ENCODE peak calls at places on chromosomes 2 and 18, in six cellular contexts. One of them, this sample, is unnamed.

GRCh38 chr2:54503192-54503591 is 47.1 kb downstream of the SPTBN1 start:
- DNase-seq in GM12865: peak
- DNase-seq in esophagus squamous epithelium: no peak
- DNase-seq in psoas muscle: no peak
- DNase-seq in NCI-H2081: peak
- DNase-seq in NCI-H1417: peak
- DNase-seq in this sample: no peak

GRCh38 chr2:128686498-128686861 is 367.8 kb upstream of the HS6ST1 start:
- DNase-seq in NCI-H2081: no peak
- DNase-seq in psoas muscle: no peak
- DNase-seq in esophagus squamous epithelium: no peak
- DNase-seq in NCI-H1417: no peak
- DNase-seq in GM12865: peak
- DNase-seq in this sample: no peak

GRCh38 chr2:233814063-233814435 is 35.9 kb downstream of the MROH2A start:
- DNase-seq in psoas muscle: no peak
- DNase-seq in esophagus squamous epithelium: no peak
- DNase-seq in NCI-H2081: no peak
- DNase-seq in NCI-H1417: peak
- DNase-seq in GM12865: no peak
- DNase-seq in this sample: no peak

GRCh38 chr18:61893304-61893970 is 630 bp upstream of the RNF152 start:
- DNase-seq in psoas muscle: peak
- DNase-seq in NCI-H1417: peak
- DNase-seq in esophagus squamous epithelium: no peak
- DNase-seq in NCI-H2081: no peak
- DNase-seq in GM12865: peak
- DNase-seq in this sample: no peak

GRCh38 chr2:43391159-43391876 is 164.9 kb upstream of the ZFP36L2 start:
- DNase-seq in GM12865: peak
- DNase-seq in NCI-H1417: no peak
- DNase-seq in NCI-H2081: no peak
- DNase-seq in psoas muscle: no peak
- DNase-seq in esophagus squamous epithelium: no peak
- DNase-seq in this sample: no peak

GRCh38 chr18:31247574-31248199 is 70.3 kb upstream of the DSG1 start:
- DNase-seq in NCI-H1417: peak
- DNase-seq in GM12865: no peak
- DNase-seq in psoas muscle: no peak
- DNase-seq in esophagus squamous epithelium: no peak
- DNase-seq in NCI-H2081: no peak
- DNase-seq in this sample: no peak

GRCh38 chr2:232316382-232317190 is 62.0 kb upstream of the ALPP start:
- DNase-seq in NCI-H1417: no peak
- DNase-seq in GM12865: no peak
- DNase-seq in psoas muscle: peak
- DNase-seq in esophagus squamous epithelium: no peak
- DNase-seq in NCI-H2081: no peak
- DNase-seq in this sample: no peak

GRCh38 chr2:130351495-130352125 is 4.2 kb upstream of the PTPN18 start:
- DNase-seq in GM12865: no peak
- DNase-seq in NCI-H2081: no peak
- DNase-seq in psoas muscle: no peak
- DNase-seq in esophagus squamous epithelium: no peak
- DNase-seq in NCI-H1417: no peak
- DNase-seq in this sample: no peak

GRCh38 chr2:216606551-216607527 is 26.4 kb upstream of the IGFBP2 start:
- DNase-seq in esophagus squamous epithelium: no peak
- DNase-seq in GM12865: peak
- DNase-seq in NCI-H2081: peak
- DNase-seq in psoas muscle: no peak
- DNase-seq in NCI-H1417: peak
- DNase-seq in this sample: no peak

GRCh38 chr2:6556755-6557154 is 309.0 kb downstream of the CMPK2 start:
- DNase-seq in psoas muscle: no peak
- DNase-seq in NCI-H1417: peak
- DNase-seq in NCI-H2081: no peak
- DNase-seq in GM12865: no peak
- DNase-seq in esophagus squamous epithelium: no peak
- DNase-seq in this sample: no peak

GRCh38 chr18:68916734-68917133 is 118.9 kb downstream of the CCDC102B start:
- DNase-seq in esophagus squamous epithelium: no peak
- DNase-seq in psoas muscle: no peak
- DNase-seq in GM12865: no peak
- DNase-seq in NCI-H1417: no peak
- DNase-seq in NCI-H2081: no peak
- DNase-seq in this sample: no peak

GRCh38 chr2:168849610-168850009 is 40.6 kb downstream of the SPC25 start:
- DNase-seq in NCI-H2081: no peak
- DNase-seq in GM12865: peak
- DNase-seq in esophagus squamous epithelium: no peak
- DNase-seq in NCI-H1417: peak
- DNase-seq in psoas muscle: peak
- DNase-seq in this sample: no peak

GRCh38 chr18:33495278-33495677 is 54.8 kb upstream of the CCDC178 start:
- DNase-seq in NCI-H2081: peak
- DNase-seq in psoas muscle: no peak
- DNase-seq in GM12865: peak
- DNase-seq in esophagus squamous epithelium: no peak
- DNase-seq in NCI-H1417: peak
- DNase-seq in this sample: no peak

GRCh38 chr2:25252291-25253152 is 84.1 kb upstream of the POMC start:
- DNase-seq in NCI-H1417: peak
- DNase-seq in GM12865: peak
- DNase-seq in esophagus squamous epithelium: no peak
- DNase-seq in psoas muscle: peak
- DNase-seq in NCI-H2081: no peak
- DNase-seq in this sample: no peak

GRCh38 chr2:126496493-126496892 is 159.5 kb upstream of the GYPC start:
- DNase-seq in NCI-H2081: no peak
- DNase-seq in NCI-H1417: no peak
- DNase-seq in esophagus squamous epithelium: no peak
- DNase-seq in psoas muscle: no peak
- DNase-seq in GM12865: peak
- DNase-seq in this sample: no peak

GRCh38 chr2:239159476-239159911 is 241.3 kb downstream of the HDAC4 start:
- DNase-seq in NCI-H2081: no peak
- DNase-seq in psoas muscle: peak
- DNase-seq in NCI-H1417: no peak
- DNase-seq in esophagus squamous epithelium: no peak
- DNase-seq in GM12865: no peak
- DNase-seq in this sample: no peak

GRCh38 chr2:12717191-12717987 is 653 bp downstream of the TRIB2 start:
- DNase-seq in GM12865: peak
- DNase-seq in esophagus squamous epithelium: peak
- DNase-seq in NCI-H2081: peak
- DNase-seq in psoas muscle: peak
- DNase-seq in NCI-H1417: peak
- DNase-seq in this sample: no peak

GRCh38 chr2:75560022-75560767 is 544 bp downstream of the EVA1A start:
- DNase-seq in GM12865: peak
- DNase-seq in NCI-H2081: no peak
- DNase-seq in NCI-H1417: peak
- DNase-seq in psoas muscle: no peak
- DNase-seq in esophagus squamous epithelium: no peak
- DNase-seq in this sample: no peak

GRCh38 chr2:31533036-31533435 is 47.7 kb downstream of the SRD5A2 start:
- DNase-seq in GM12865: no peak
- DNase-seq in esophagus squamous epithelium: no peak
- DNase-seq in NCI-H1417: no peak
- DNase-seq in NCI-H2081: no peak
- DNase-seq in psoas muscle: no peak
- DNase-seq in this sample: no peak

GRCh38 chr2:18999198-18999597 is 359.2 kb downstream of the OSR1 start:
- DNase-seq in GM12865: no peak
- DNase-seq in NCI-H1417: no peak
- DNase-seq in NCI-H2081: no peak
- DNase-seq in esophagus squamous epithelium: no peak
- DNase-seq in psoas muscle: no peak
- DNase-seq in this sample: no peak

GRCh38 chr2:38505779-38506178 is 96.9 kb downstream of the HNRNPLL start:
- DNase-seq in psoas muscle: peak
- DNase-seq in NCI-H1417: no peak
- DNase-seq in GM12865: peak
- DNase-seq in NCI-H2081: no peak
- DNase-seq in esophagus squamous epithelium: no peak
- DNase-seq in this sample: no peak

GRCh38 chr2:207502199-207502598 is 27.6 kb upstream of the CREB1 start:
- DNase-seq in esophagus squamous epithelium: no peak
- DNase-seq in NCI-H1417: no peak
- DNase-seq in GM12865: no peak
- DNase-seq in psoas muscle: no peak
- DNase-seq in NCI-H2081: no peak
- DNase-seq in this sample: no peak

GRCh38 chr2:191933307-191934105 is 86.6 kb upstream of the CAVIN2 start:
- DNase-seq in psoas muscle: no peak
- DNase-seq in NCI-H2081: no peak
- DNase-seq in esophagus squamous epithelium: no peak
- DNase-seq in NCI-H1417: no peak
- DNase-seq in GM12865: peak
- DNase-seq in this sample: no peak

GRCh38 chr18:29087616-29088246 is 910.8 kb upstream of the CDH2 start:
- DNase-seq in GM12865: no peak
- DNase-seq in esophagus squamous epithelium: no peak
- DNase-seq in NCI-H2081: no peak
- DNase-seq in psoas muscle: no peak
- DNase-seq in NCI-H1417: no peak
- DNase-seq in this sample: no peak

GRCh38 chr18:12041561-12041960 is 52.1 kb upstream of the ANKRD62 start:
- DNase-seq in psoas muscle: no peak
- DNase-seq in NCI-H1417: no peak
- DNase-seq in esophagus squamous epithelium: no peak
- DNase-seq in NCI-H2081: no peak
- DNase-seq in GM12865: peak
- DNase-seq in this sample: no peak

GRCh38 chr2:68824831-68825230 is 46.4 kb downstream of the BMP10 start:
- DNase-seq in NCI-H1417: no peak
- DNase-seq in GM12865: no peak
- DNase-seq in psoas muscle: no peak
- DNase-seq in esophagus squamous epithelium: no peak
- DNase-seq in NCI-H2081: no peak
- DNase-seq in this sample: no peak

GRCh38 chr2:86822668-86823067 is 32.0 kb upstream of the CD8A start:
- DNase-seq in esophagus squamous epithelium: no peak
- DNase-seq in NCI-H1417: no peak
- DNase-seq in NCI-H2081: no peak
- DNase-seq in GM12865: no peak
- DNase-seq in psoas muscle: no peak
- DNase-seq in this sample: no peak

GRCh38 chr2:203340791-203341487 is 12.7 kb downstream of the ABI2 start:
- DNase-seq in GM12865: no peak
- DNase-seq in NCI-H1417: no peak
- DNase-seq in NCI-H2081: no peak
- DNase-seq in esophagus squamous epithelium: no peak
- DNase-seq in psoas muscle: no peak
- DNase-seq in this sample: no peak

GRCh38 chr2:98704499-98705332 is 26.2 kb downstream of the MGAT4A start:
- DNase-seq in esophagus squamous epithelium: no peak
- DNase-seq in NCI-H2081: no peak
- DNase-seq in psoas muscle: no peak
- DNase-seq in NCI-H1417: peak
- DNase-seq in GM12865: no peak
- DNase-seq in this sample: no peak

GRCh38 chr2:190618030-190618429 is 30.9 kb upstream of the NAB1 start:
- DNase-seq in NCI-H2081: no peak
- DNase-seq in esophagus squamous epithelium: no peak
- DNase-seq in psoas muscle: no peak
- DNase-seq in NCI-H1417: no peak
- DNase-seq in GM12865: no peak
- DNase-seq in this sample: no peak

GRCh38 chr2:99697811-99698568 is 208.2 kb upstream of the REV1 start:
- DNase-seq in psoas muscle: no peak
- DNase-seq in GM12865: no peak
- DNase-seq in NCI-H1417: no peak
- DNase-seq in esophagus squamous epithelium: no peak
- DNase-seq in NCI-H2081: no peak
- DNase-seq in this sample: no peak

GRCh38 chr2:127279781-127280180 is 14.2 kb downstream of the ERCC3 start:
- DNase-seq in GM12865: no peak
- DNase-seq in psoas muscle: no peak
- DNase-seq in esophagus squamous epithelium: no peak
- DNase-seq in NCI-H2081: no peak
- DNase-seq in NCI-H1417: no peak
- DNase-seq in this sample: no peak

GRCh38 chr2:234044157-234044556 is 6.3 kb upstream of the SPP2 start:
- DNase-seq in NCI-H1417: no peak
- DNase-seq in GM12865: no peak
- DNase-seq in psoas muscle: no peak
- DNase-seq in esophagus squamous epithelium: no peak
- DNase-seq in NCI-H2081: no peak
- DNase-seq in this sample: no peak

GRCh38 chr2:121748202-121748601 is 7.2 kb upstream of the TSN start:
- DNase-seq in esophagus squamous epithelium: no peak
- DNase-seq in psoas muscle: no peak
- DNase-seq in NCI-H2081: no peak
- DNase-seq in NCI-H1417: no peak
- DNase-seq in GM12865: peak
- DNase-seq in this sample: no peak